ENCODE peak calls at places on chromosomes 2 and 18, in seven cellular contexts. K, V, R, Z, Q, S and P are unnamed samples.

GRCh38 chr2:199463000-199463692 is 5.4 kb upstream of the SATB2 start:
- DNase-seq in K (peak; percentile 71), V (peak; percentile 92), R (peak; percentile 89), Z (peak; percentile 60), Q (peak; percentile 91), S (peak; percentile 70), P (peak; percentile 84)

GRCh38 chr2:167504695-167505094 is 616.4 kb downstream of the XIRP2 start:
- DNase-seq in K (no peak), V (no peak), R (no peak), Z (no peak), Q (no peak), S (no peak), P (no peak)

GRCh38 chr2:159617651-159618050 is 1.3 kb upstream of the BAZ2B start:
- DNase-seq in K (no peak), V (peak; percentile 68), R (no peak), Z (no peak), Q (no peak), S (no peak), P (no peak)

GRCh38 chr2:129904532-129905446 is 74.7 kb upstream of the RAB6C start:
- DNase-seq in K (peak; percentile 17), V (no peak), R (no peak), Z (no peak), Q (no peak), S (no peak), P (peak; percentile 28)

GRCh38 chr2:166932032-166932431 is 43.8 kb downstream of the XIRP2 start:
- DNase-seq in K (no peak), V (no peak), R (no peak), Z (no peak), Q (no peak), S (no peak), P (no peak)

GRCh38 chr18:60984496-60984895 is 348.7 kb upstream of the CDH20 start:
- DNase-seq in K (no peak), V (no peak), R (no peak), Z (no peak), Q (no peak), S (no peak), P (no peak)

GRCh38 chr2:36507408-36507812 is 90.6 kb downstream of the FEZ2 start:
- DNase-seq in K (peak; percentile 48), V (peak; percentile 80), R (no peak), Z (no peak), Q (no peak), S (no peak), P (peak; percentile 61)

GRCh38 chr2:96869281-96869823 is 528 bp downstream of the SEMA4C start:
- DNase-seq in K (peak; percentile 84), V (peak; percentile 79), R (peak; percentile 96), Z (peak; percentile 87), Q (peak; percentile 85), S (peak; percentile 96), P (peak; percentile 86)

GRCh38 chr2:128312411-128312810 is 6.3 kb downstream of the HS6ST1 start:
- DNase-seq in K (peak; percentile 16), V (no peak), R (no peak), Z (no peak), Q (no peak), S (no peak), P (no peak)

GRCh38 chr2:180319586-180320405 is 312.7 kb upstream of the CWC22 start:
- DNase-seq in K (no peak), V (no peak), R (no peak), Z (no peak), Q (no peak), S (no peak), P (no peak)

GRCh38 chr2:175414872-175415487 is 233.5 kb upstream of the ATP5MC3 start:
- DNase-seq in K (peak; percentile 27), V (peak; percentile 72), R (no peak), Z (peak; percentile 62), Q (no peak), S (peak; percentile 71), P (peak; percentile 84)

DNA sequence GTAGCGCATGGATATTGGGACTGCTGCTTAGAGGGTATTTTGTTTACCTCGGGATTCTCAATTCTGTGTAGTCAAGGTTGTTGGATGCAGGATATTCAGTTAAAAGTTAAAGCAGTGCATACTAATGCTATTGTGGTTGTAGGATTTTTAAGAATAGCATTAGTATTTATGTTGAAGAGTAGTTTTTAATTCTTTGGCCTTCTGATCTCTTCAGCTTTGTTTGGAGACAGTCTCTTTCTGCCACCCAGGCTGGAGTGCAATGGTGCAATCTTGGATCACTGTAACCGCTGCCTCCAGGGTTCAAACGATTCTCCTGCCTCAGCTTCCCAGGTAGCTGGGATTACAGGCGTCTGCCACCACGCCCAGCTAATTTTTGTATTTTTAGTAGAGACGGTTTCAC is 1.5 kb downstream of the RHBDD1 start:
- DNase-seq in K (no peak), V (no peak), R (no peak), Z (no peak), Q (no peak), S (no peak), P (no peak)
- H3K27ac ChIP-seq in K (peak overlapping the region; percentile 99), V (no peak overlapping the region), R (no peak overlapping the region), Z (no peak overlapping the region), Q (peak overlapping the region; percentile 99), S (peak overlapping the region; percentile 99), P (peak overlapping the region; percentile 97)

GRCh38 chr18:8260847-8261246 is 348.4 kb upstream of the RAB12 start:
- DNase-seq in K (no peak), V (no peak), R (no peak), Z (no peak), Q (no peak), S (no peak), P (no peak)

GRCh38 chr18:8262221-8262620 is 347.0 kb upstream of the RAB12 start:
- DNase-seq in K (no peak), V (no peak), R (no peak), Z (no peak), Q (no peak), S (no peak), P (no peak)

GRCh38 chr18:8264861-8265411 is 344.3 kb upstream of the RAB12 start:
- DNase-seq in K (no peak), V (no peak), R (no peak), Z (no peak), Q (no peak), S (no peak), P (no peak)

GRCh38 chr18:8260319-8260718 is 348.9 kb upstream of the RAB12 start:
- DNase-seq in K (no peak), V (no peak), R (no peak), Z (no peak), Q (no peak), S (no peak), P (no peak)

DNA sequence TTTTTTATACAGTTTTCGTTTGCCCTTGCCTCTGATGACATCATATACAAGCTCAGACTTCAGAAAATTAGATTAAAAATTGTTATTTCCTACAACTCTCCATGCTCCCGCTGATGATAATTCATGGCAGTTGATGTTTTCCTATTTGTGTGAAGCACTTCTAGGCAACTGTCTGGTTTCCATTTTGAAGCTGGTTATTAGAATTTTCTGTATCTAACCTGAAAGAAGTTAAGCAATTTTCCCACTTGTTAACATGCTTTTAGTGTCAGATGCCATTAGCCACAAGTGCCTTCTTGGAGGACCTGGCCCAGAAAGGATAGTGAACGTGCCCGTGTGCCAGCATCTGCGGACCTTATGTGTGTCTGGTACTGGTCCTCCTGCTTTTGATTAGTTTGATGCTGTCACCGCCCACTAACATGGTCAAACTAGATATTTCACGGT is 347.6 kb upstream of the RAB12 start:
- DNase-seq in K (no peak), V (no peak), R (no peak), Z (no peak), Q (no peak), S (no peak), P (no peak)
- H3K4me1 ChIP-seq in K (no peaks in the 10 kb centered on the region), V (peaks cover 9% of the 10 kb centered on the region), R (no peaks in the 10 kb centered on the region), Z (peaks cover 13% of the 10 kb centered on the region), Q (no peaks in the 10 kb centered on the region), S (no peaks in the 10 kb centered on the region), P (no peaks in the 10 kb centered on the region)

GRCh38 chr18:49021433-49022129 is 70.8 kb upstream of the SMAD7 start:
- DNase-seq in K (peak; percentile 79), V (peak; percentile 40), R (peak; percentile 94), Z (peak; percentile 38), Q (peak; percentile 83), S (no peak), P (peak; percentile 50)
- TF ChIP-seq CTCF in K (no peak), V (peak; percentile 29), R (peak; percentile 50), Z (peak; percentile 47), Q (peak; percentile 46), S (no peak), P (peak; percentile 47)

GRCh38 chr18:55124078-55124477 is 164.8 kb upstream of the CCDC68 start:
- DNase-seq in K (no peak), V (no peak), R (no peak), Z (no peak), Q (no peak), S (no peak), P (peak; percentile 24)
- H3K27ac ChIP-seq in K (no peak overlapping the region), V (no peak overlapping the region), R (no peak overlapping the region), Z (no peak overlapping the region), Q (no peak overlapping the region), S (no peak overlapping the region), P (no peak overlapping the region)

DNA sequence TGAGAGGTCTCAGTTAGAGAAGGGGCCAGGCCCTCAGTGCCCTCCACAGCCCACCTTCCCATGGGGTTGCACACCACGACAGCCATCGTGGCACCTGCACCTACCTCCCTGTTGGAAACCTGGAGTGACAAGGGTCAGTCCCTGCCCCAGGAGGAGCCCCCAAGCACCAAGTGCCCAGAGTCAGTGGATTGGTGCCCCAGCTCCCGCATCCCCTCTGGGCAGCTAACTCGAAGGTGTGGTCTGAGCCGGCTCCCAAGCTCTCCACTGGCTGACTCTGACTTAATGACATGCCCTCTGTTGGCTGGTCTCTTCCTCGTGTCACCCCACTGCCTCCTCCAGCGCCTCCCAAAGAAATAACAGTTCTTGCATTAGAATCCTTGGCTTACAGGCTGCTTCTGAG is 116.4 kb downstream of the NDUFA10 start:
- DNase-seq in K (no peak), V (no peak), R (no peak), Z (no peak), Q (no peak), S (no peak), P (no peak)
- H3K4me1 ChIP-seq in K (peaks cover 3% of the 10 kb centered on the region), V (no peaks in the 10 kb centered on the region), R (no peaks in the 10 kb centered on the region), Z (peaks cover 15% of the 10 kb centered on the region), Q (peaks cover 26% of the 10 kb centered on the region), S (no peaks in the 10 kb centered on the region), P (no peaks in the 10 kb centered on the region)